ENCODE peak calls at places on chromosomes 5 and 9, in ten cellular contexts. O is coronary artery; F is ACHN; Z is GM12864; R is A549; W is amniotic stem cell; U is T-helper 1 cell; P is mesenchymal stem cell; E is AG09319; S is stimulated activated CD8-positive, alpha-beta memory T cell treated with anti-CD3 and anti-CD28 coated beads, Interleukin-12 subunit alpha, Interleukin-12 subunit beta, amount 100 ng/mL, for 4 hours. B is an unnamed sample.

GRCh38 chr5:37738057-37738691 is 101.7 kb downstream of the GDNF start:
- DNase-seq in O (no peak), S (no peak), E (peak), F (peak), R (no peak), W (peak), Z (peak), P (peak), U (no peak), B (peak)

GRCh38 chr5:17206021-17206420 is 11.4 kb upstream of the BASP1 start:
- DNase-seq in P (no peak), F (no peak), O (no peak), Z (no peak), S (no peak), R (no peak), E (no peak), U (no peak), W (no peak), B (no peak)

GRCh38 chr5:13865317-13865716 is 79.2 kb downstream of the DNAH5 start:
- DNase-seq in O (no peak), P (no peak), Z (no peak), F (no peak), E (no peak), U (no peak), R (peak), S (no peak), W (no peak), B (no peak)

GRCh38 chr5:96904054-96904931 is 28.0 kb downstream of the ERAP2 start:
- DNase-seq in P (no peak), E (no peak), S (no peak), R (no peak), F (no peak), Z (no peak), U (no peak), O (no peak), W (peak), B (no peak)

GRCh38 chr5:27708579-27708978 is 670.2 kb upstream of the CDH9 start:
- DNase-seq in P (no peak), R (peak), E (no peak), W (no peak), S (no peak), F (peak), Z (no peak), U (no peak), O (no peak), B (peak)

GRCh38 chr5:95385334-95385733 is 5.8 kb upstream of the FAM81B start:
- DNase-seq in P (no peak), Z (no peak), U (no peak), E (no peak), R (no peak), W (no peak), S (no peak), F (no peak), O (no peak), B (no peak)

GRCh38 chr9:124453586-124454191 is 3.4 kb downstream of the ADGRD2 start:
- DNase-seq in P (no peak), W (no peak), F (no peak), R (peak), Z (no peak), S (no peak), E (no peak), O (no peak), U (no peak), B (no peak)

GRCh38 chr5:142816577-142816976 is 46.4 kb downstream of the ARHGAP26 start:
- DNase-seq in Z (no peak), P (peak), O (no peak), F (no peak), E (no peak), W (no peak), R (no peak), S (no peak), U (no peak), B (peak)

GRCh38 chr9:98117984-98118639 is 910 bp downstream of the TRIM14 start:
- DNase-seq in U (no peak), P (peak), S (peak), W (no peak), E (no peak), R (peak), F (peak), Z (no peak), O (no peak), B (peak)

GRCh38 chr5:159223469-159223868 is 14.1 kb upstream of the RNF145 start:
- DNase-seq in F (no peak), O (no peak), Z (no peak), S (no peak), W (no peak), E (no peak), U (no peak), R (no peak), P (no peak), B (no peak)

GRCh38 chr5:146402949-146403348 is 44.2 kb upstream of the TCERG1 start:
- DNase-seq in U (no peak), W (no peak), R (no peak), P (no peak), O (no peak), E (no peak), Z (no peak), S (no peak), F (no peak), B (no peak)

GRCh38 chr5:119402555-119402954 is 46.7 kb downstream of the TNFAIP8 start:
- DNase-seq in O (no peak), P (no peak), S (no peak), W (no peak), U (no peak), R (no peak), E (no peak), Z (no peak), F (no peak), B (no peak)

GRCh38 chr5:149177911-149178565 is 36.7 kb downstream of the ABLIM3 start:
- DNase-seq in U (no peak), W (no peak), R (no peak), O (no peak), P (no peak), E (no peak), Z (no peak), S (no peak), F (no peak), B (no peak)

GRCh38 chr5:53011233-53011632 is 22.1 kb downstream of the ITGA2 start:
- DNase-seq in P (no peak), O (no peak), U (no peak), S (no peak), F (no peak), Z (no peak), W (no peak), E (no peak), R (no peak), B (no peak)

GRCh38 chr9:123302348-123303214 is 34.2 kb upstream of the STRBP start:
- DNase-seq in F (no peak), R (no peak), U (no peak), O (no peak), E (no peak), S (no peak), P (no peak), W (no peak), Z (no peak), B (no peak)